ENCODE peak calls at places on chromosomes 2 and 18, in eight cellular contexts. G, D, V, I, Z, F, C and H are unnamed samples. For H3K4me1 and H3K27me3, the result is how much of the 10 kb centered on the place peaks cover.

GRCh38 chr18:50401888-50402287 is 27.0 kb downstream of the SKA1 start:
- DNase-seq in G (no peak), D (peak), V (no peak), I (peak), Z (peak), F (peak), C (no peak), H (peak)

GRCh38 chr2:74183878-74184277 is 5.2 kb upstream of the MOB1A start:
- DNase-seq in G (no peak), D (no peak), V (no peak), I (no peak), Z (no peak), F (no peak), C (no peak), H (no peak)

GRCh38 chr2:118808429-118808809 is 39.0 kb downstream of the EN1 start:
- DNase-seq in G (no peak), D (peak), V (no peak), I (no peak), Z (no peak), F (peak), C (no peak), H (no peak)

GRCh38 chr2:189165656-189166380 is 13.7 kb downstream of the COL5A2 start:
- DNase-seq in G (no peak), D (no peak), V (no peak), I (no peak), Z (no peak), F (no peak), C (no peak), H (no peak)

GRCh38 chr18:8367217-8367988 is 241.8 kb upstream of the RAB12 start:
- DNase-seq in G (peak), D (peak), V (no peak), I (peak), Z (no peak), F (peak), C (no peak), H (peak)

GRCh38 chr2:191612496-191612895 is 65.4 kb upstream of the NABP1 start:
- DNase-seq in G (no peak), D (no peak), V (no peak), I (no peak), Z (peak), F (no peak), C (no peak), H (no peak)

GRCh38 chr18:48956378-48956777 is 5.6 kb upstream of the SMAD7 start:
- DNase-seq in G (no peak), D (no peak), V (no peak), I (no peak), Z (peak), F (no peak), C (no peak), H (no peak)

GRCh38 chr2:64213607-64214275 is 69.5 kb upstream of the PELI1 start:
- DNase-seq in G (no peak), D (no peak), V (no peak), I (no peak), Z (no peak), F (no peak), C (no peak), H (no peak)

GRCh38 chr18:10145523-10145922 is 231.7 kb downstream of the VAPA start:
- DNase-seq in G (no peak), D (no peak), V (no peak), I (no peak), Z (no peak), F (peak), C (no peak), H (no peak)

GRCh38 chr2:60556441-60556997 is 3.1 kb upstream of the BCL11A start:
- DNase-seq in G (no peak), D (peak), V (no peak), I (no peak), Z (no peak), F (peak), C (no peak), H (no peak)

GRCh38 chr2:48092846-48093498 is 186.7 kb upstream of the FBXO11 start:
- DNase-seq in G (no peak), D (no peak), V (peak), I (no peak), Z (peak), F (no peak), C (no peak), H (no peak)

GRCh38 chr2:98899041-98899702 is 36.9 kb downstream of the CRACDL start:
- DNase-seq in G (no peak), D (no peak), V (no peak), I (no peak), Z (no peak), F (no peak), C (no peak), H (peak)

GRCh38 chr2:8255448-8255800 is 426.4 kb upstream of the ID2 start:
- DNase-seq in G (no peak), D (peak), V (no peak), I (no peak), Z (no peak), F (no peak), C (no peak), H (no peak)

GRCh38 chr18:67265464-67266245 is 250.9 kb downstream of the DSEL start:
- DNase-seq in G (no peak), D (no peak), V (no peak), I (no peak), Z (peak), F (no peak), C (no peak), H (no peak)

GRCh38 chr2:98828793-98829371 is 98.0 kb upstream of the MGAT4A start:
- DNase-seq in G (no peak), D (no peak), V (no peak), I (no peak), Z (no peak), F (no peak), C (no peak), H (no peak)

GRCh38 chr2:18987021-18987420 is 371.4 kb downstream of the OSR1 start:
- DNase-seq in G (no peak), D (no peak), V (no peak), I (no peak), Z (peak), F (no peak), C (no peak), H (no peak)

GRCh38 chr2:222239945-222240675 is 58.7 kb downstream of the PAX3 start:
- DNase-seq in G (peak), D (peak), V (no peak), I (no peak), Z (no peak), F (peak), C (no peak), H (no peak)

GRCh38 chr2:203623104-203623503 is 83.3 kb upstream of the CD28 start:
- DNase-seq in G (no peak), D (no peak), V (no peak), I (no peak), Z (peak), F (peak), C (no peak), H (no peak)

GRCh38 chr2:210443527-210443926 is 33.0 kb downstream of the LANCL1 start:
- DNase-seq in G (no peak), D (peak), V (no peak), I (no peak), Z (no peak), F (no peak), C (no peak), H (no peak)

GRCh38 chr2:25342372-25343186 is 854 bp upstream of the DNMT3A start:
- DNase-seq in G (peak), D (peak), V (peak), I (peak), Z (peak), F (peak), C (peak), H (peak)

GRCh38 chr2:84389794-84390193 is 69.3 kb downstream of the SUCLG1 start:
- DNase-seq in G (no peak), D (no peak), V (no peak), I (no peak), Z (no peak), F (no peak), C (no peak), H (no peak)

DNA sequence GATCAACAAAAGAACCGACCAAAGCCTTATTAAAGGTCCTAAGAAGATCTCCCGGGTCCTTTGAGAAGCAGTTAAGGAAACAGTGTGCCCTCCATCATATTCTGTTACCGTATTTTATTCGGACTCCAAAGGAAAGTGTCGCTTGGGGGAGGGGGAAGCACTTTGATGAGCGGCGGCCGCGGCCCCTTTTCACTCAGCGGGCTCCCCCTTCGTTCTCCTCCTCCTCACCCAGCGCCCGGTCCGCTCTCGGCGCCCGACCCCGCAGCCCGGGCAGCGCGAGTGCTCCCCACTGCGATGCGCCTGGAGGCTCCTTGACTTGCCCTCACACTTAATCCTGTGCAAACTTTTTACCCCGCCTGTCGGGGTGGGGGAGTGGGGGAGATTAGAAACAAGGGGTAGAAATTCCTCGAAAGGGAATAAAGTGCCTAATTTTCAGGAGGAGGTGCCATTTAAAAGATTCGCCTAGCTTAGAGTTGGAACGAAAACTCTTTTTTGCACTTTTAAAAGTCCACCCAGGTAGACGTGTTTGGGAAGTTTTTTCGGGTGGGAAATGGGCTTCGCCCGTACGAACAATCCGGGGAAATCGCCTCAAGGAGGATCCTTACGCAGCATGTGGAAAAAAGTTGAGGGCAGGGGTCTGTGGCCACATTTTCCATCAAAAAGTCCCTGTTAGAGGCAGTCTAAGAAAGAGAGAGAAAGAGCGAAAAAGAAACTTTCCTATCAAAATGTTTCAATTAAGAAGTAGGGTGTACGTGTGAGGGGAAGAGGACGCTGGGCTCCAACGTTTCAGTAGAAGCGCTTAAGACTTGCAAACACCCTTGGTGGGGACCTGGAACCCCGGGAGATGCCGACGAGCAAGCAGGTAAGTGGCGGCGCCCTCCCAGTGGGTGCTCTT is 1.1 kb upstream of the OTX1 start:
- DNase-seq in G (peak), D (peak), V (no peak), I (no peak), Z (peak), F (peak), C (no peak), H (peak)
- H3K4me1 ChIP-seq in G (under half), D (half or more), V (under half), I (under half), Z (under half), F (under half), C (half or more), H (under half)

GRCh38 chr2:28522479-28522878 is 26.6 kb downstream of the PLB1 start:
- DNase-seq in G (peak), D (no peak), V (no peak), I (no peak), Z (no peak), F (peak), C (no peak), H (no peak)
- H3K27me3 ChIP-seq in G (under half), D (under half), V (under half), I (under half), Z (under half), F (under half), C (under half), H (under half)

DNA sequence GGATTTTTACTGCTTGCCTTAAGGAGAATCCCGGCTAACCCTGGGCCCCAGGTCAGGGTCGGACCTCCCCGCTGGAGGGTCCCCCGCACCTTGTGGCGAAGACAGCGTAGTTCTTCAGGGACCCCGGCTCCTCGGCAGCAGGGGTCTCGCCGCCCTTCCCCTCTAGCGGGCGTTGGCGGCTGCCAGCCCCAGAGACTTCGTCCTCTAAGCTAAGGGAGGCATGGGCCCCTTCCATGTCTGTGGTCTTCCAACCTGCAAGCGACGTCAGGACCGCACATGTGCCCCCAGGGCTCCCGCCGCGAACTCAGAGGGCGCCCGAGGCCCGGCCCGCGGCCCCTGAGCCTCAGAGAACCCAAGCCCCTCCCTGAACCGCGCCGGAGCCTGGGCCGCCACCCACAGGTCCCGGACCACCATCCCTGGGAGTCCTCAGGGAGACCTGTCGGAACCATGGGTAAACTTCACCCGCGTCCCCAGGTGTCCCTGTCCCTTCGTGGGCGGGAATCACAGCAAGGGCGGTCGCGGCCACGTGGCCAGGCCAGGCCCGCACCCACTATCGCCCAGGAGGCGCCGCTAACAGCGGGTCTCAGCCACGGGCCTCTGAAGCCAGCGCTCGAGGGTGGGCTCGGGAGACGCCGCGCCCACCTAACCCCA is 562 bp downstream of the ANKMY1 start:
- DNase-seq in G (no peak), D (peak), V (no peak), I (peak), Z (no peak), F (peak), C (no peak), H (no peak)
- H3K4me1 ChIP-seq in G (under half), D (under half), V (under half), I (under half), Z (under half), F (under half), C (under half), H (under half)

GRCh38 chr2:187054501-187055319 is 205.7 kb upstream of the ZSWIM2 start:
- DNase-seq in G (no peak), D (peak), V (no peak), I (no peak), Z (no peak), F (peak), C (no peak), H (no peak)
- H3K27me3 ChIP-seq in G (under half), D (under half), V (under half), I (under half), Z (under half), F (under half), C (under half), H (under half)

GRCh38 chr2:12506846-12507245 is 209.9 kb upstream of the TRIB2 start:
- DNase-seq in G (no peak), D (no peak), V (no peak), I (no peak), Z (no peak), F (no peak), C (no peak), H (no peak)

GRCh38 chr2:12502759-12503158 is 214.0 kb upstream of the TRIB2 start:
- DNase-seq in G (no peak), D (no peak), V (no peak), I (no peak), Z (peak), F (no peak), C (no peak), H (no peak)

GRCh38 chr2:12510070-12510469 is 206.7 kb upstream of the TRIB2 start:
- DNase-seq in G (no peak), D (no peak), V (no peak), I (no peak), Z (no peak), F (no peak), C (no peak), H (no peak)

GRCh38 chr2:12504443-12504842 is 212.3 kb upstream of the TRIB2 start:
- DNase-seq in G (no peak), D (no peak), V (no peak), I (no peak), Z (peak), F (no peak), C (no peak), H (no peak)

DNA sequence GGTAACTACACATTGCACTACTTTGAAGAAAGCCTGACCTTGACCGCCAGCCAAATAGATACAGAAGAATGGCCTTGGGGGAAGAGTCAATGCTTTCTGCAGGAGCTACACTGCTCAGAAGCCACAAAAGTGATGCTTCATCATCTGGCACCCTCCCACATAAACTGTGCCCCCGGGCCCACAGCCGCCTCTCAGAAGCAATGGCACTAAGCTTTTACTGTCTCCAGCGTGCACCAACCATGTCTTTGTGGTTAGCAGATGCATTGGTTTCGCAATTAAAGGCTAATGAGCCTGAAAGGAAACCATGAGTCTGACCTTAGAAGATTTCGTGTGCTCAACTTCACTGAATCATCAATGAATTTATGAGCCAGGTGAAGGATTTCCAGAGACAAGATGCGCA is 209.4 kb upstream of the TRIB2 start:
- DNase-seq in G (no peak), D (no peak), V (no peak), I (peak), Z (peak), F (no peak), C (no peak), H (no peak)
- H3K4me1 ChIP-seq in G (under half), D (under half), V (under half), I (under half), Z (under half), F (under half), C (under half), H (under half)

GRCh38 chr18:13625843-13626543 is 100.4 kb downstream of the FAM210A start:
- DNase-seq in G (no peak), D (no peak), V (no peak), I (no peak), Z (no peak), F (no peak), C (no peak), H (no peak)

GRCh38 chr18:13625355-13625754 is 101.0 kb downstream of the FAM210A start:
- DNase-seq in G (no peak), D (no peak), V (no peak), I (no peak), Z (no peak), F (no peak), C (no peak), H (no peak)

GRCh38 chr18:13623871-13624270 is 102.5 kb downstream of the FAM210A start:
- DNase-seq in G (no peak), D (no peak), V (no peak), I (no peak), Z (no peak), F (no peak), C (no peak), H (no peak)

GRCh38 chr18:13623348-13623747 is 103.0 kb downstream of the FAM210A start:
- DNase-seq in G (no peak), D (no peak), V (no peak), I (no peak), Z (no peak), F (no peak), C (no peak), H (no peak)

GRCh38 chr18:13624563-13625237 is 101.7 kb downstream of the FAM210A start:
- DNase-seq in G (no peak), D (no peak), V (no peak), I (no peak), Z (no peak), F (no peak), C (no peak), H (no peak)
- H3K27me3 ChIP-seq in G (half or more), D (under half), V (under half), I (under half), Z (under half), F (under half), C (under half), H (under half)

DNA sequence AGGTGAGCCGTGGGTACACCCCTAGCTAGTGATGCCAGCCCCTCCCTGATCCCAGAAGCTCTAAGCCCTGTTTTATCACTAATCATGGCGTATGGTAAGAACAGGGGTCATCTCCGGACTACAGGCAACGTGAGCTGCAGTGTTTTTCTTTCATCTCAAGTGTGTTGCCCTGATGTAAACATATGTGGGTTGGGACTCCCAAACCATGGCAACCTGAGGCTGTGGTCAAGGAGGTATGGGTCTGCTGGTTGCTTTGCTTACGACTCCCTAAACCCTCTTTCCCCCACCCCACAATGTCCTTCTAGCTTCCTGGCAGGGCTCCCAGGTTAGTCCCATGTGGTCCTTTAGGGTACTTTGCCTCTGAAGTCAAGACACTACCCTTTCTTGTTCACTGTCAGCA is 53.6 kb upstream of the AFF3 start:
- DNase-seq in G (no peak), D (no peak), V (no peak), I (no peak), Z (no peak), F (no peak), C (no peak), H (no peak)
- H3K4me1 ChIP-seq in G (under half), D (under half), V (under half), I (under half), Z (under half), F (under half), C (under half), H (under half)